ENCODE peak calls at places on chromosome 5, in four cellular contexts. R, K, W and G are unnamed samples. For H3K4me1, the result is how much of the 10 kb centered on the place peaks cover.

GRCh38 chr5:179414459-179415215 is 69.4 kb upstream of the ADAMTS2 start:
- DNase-seq in R (no peak), K (no peak), W (no peak), G (no peak)

GRCh38 chr5:136087961-136088871 is 44.4 kb upstream of the SMAD5 start:
- DNase-seq in R (peak), K (peak), W (no peak), G (no peak)

GRCh38 chr5:27830551-27830950 is 792.2 kb upstream of the CDH9 start:
- DNase-seq in R (no peak), K (no peak), W (no peak), G (no peak)

GRCh38 chr5:463301-463700 is 20.3 kb downstream of the EXOC3 start:
- DNase-seq in R (no peak), K (no peak), W (no peak), G (no peak)

GRCh38 chr5:87322381-87322780 is 54.7 kb downstream of the RASA1 start:
- DNase-seq in R (no peak), K (no peak), W (no peak), G (no peak)

GRCh38 chr5:153770066-153770465 is 268.6 kb downstream of the FAM114A2 start:
- DNase-seq in R (no peak), K (no peak), W (no peak), G (no peak)

GRCh38 chr5:145293716-145294115 is 541.4 kb downstream of the PRELID2 start:
- DNase-seq in R (no peak), K (no peak), W (no peak), G (no peak)

GRCh38 chr5:89043676-89044075 is 160.7 kb upstream of the MEF2C start:
- DNase-seq in R (no peak), K (no peak), W (no peak), G (no peak)

GRCh38 chr5:78627766-78628165 is 20.8 kb downstream of the LHFPL2 start:
- DNase-seq in R (no peak), K (no peak), W (no peak), G (no peak)

GRCh38 chr5:151692312-151692711 is 5.6 kb upstream of the SPARC start:
- DNase-seq in R (no peak), K (no peak), W (no peak), G (no peak)

GRCh38 chr5:37437716-37438115 is 58.6 kb downstream of the WDR70 start:
- DNase-seq in R (no peak), K (no peak), W (no peak), G (no peak)

GRCh38 chr5:96528262-96528661 is 95.2 kb upstream of the PCSK1 start:
- DNase-seq in R (no peak), K (no peak), W (no peak), G (peak)

GRCh38 chr5:109413463-109413862 is 3.7 kb upstream of the PJA2 start:
- DNase-seq in R (peak), K (no peak), W (no peak), G (no peak)

GRCh38 chr5:142201471-142201887 is 92.9 kb downstream of the NDFIP1 start:
- DNase-seq in R (no peak), K (no peak), W (no peak), G (no peak)

GRCh38 chr5:132840896-132841818 is 10.7 kb upstream of the SHROOM1 start:
- DNase-seq in R (no peak), K (peak), W (no peak), G (no peak)

GRCh38 chr5:58466939-58467338 is 7.1 kb upstream of the PLK2 start:
- DNase-seq in R (no peak), K (no peak), W (no peak), G (no peak)

GRCh38 chr5:135377751-135378680 is 21.0 kb downstream of the MACROH2A1 start:
- DNase-seq in R (no peak), K (no peak), W (no peak), G (no peak)

GRCh38 chr5:138037907-138038633 is 5.2 kb upstream of the FAM13B start:
- DNase-seq in R (no peak), K (no peak), W (no peak), G (no peak)

GRCh38 chr5:138038826-138039225 is 5.9 kb upstream of the FAM13B start:
- DNase-seq in R (no peak), K (no peak), W (no peak), G (no peak)

GRCh38 chr5:138033916-138034315 is 1.0 kb upstream of the FAM13B start:
- DNase-seq in R (no peak), K (no peak), W (no peak), G (no peak)

GRCh38 chr5:138035605-138036537 is 3.0 kb upstream of the FAM13B start:
- DNase-seq in R (peak), K (peak), W (peak), G (peak)

DNA sequence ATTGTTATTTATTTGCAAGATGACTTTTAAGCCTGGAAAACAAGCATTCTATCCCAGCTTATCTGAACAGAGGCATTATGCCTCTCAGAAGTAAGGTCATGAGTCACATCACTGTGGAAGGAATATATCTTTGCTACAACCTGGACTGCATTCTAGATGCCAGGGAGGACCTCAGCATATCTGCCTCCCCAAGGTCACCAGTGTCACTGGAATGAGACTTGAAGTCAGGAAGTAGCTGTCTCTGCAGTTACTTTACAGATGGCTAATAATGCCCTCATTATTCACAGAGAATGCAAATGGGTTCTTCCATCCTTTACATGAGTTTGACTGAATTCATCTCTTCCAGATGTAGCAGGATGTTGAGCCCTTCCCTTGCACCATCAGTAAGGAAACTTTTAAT is 4.4 kb upstream of the FAM13B start:
- DNase-seq in R (no peak), K (no peak), W (no peak), G (no peak)
- H3K4me1 ChIP-seq in R (under half), K (under half), W (under half), G (under half)

GRCh38 chr5:82389347-82389746 is 111.2 kb upstream of the RPS23 start:
- DNase-seq in R (no peak), K (no peak), W (no peak), G (no peak)

GRCh38 chr5:82388186-82388585 is 110.0 kb upstream of the RPS23 start:
- DNase-seq in R (no peak), K (no peak), W (no peak), G (no peak)

GRCh38 chr5:82386576-82386975 is 108.4 kb upstream of the RPS23 start:
- DNase-seq in R (no peak), K (no peak), W (no peak), G (no peak)

GRCh38 chr5:82387041-82387818 is 109.1 kb upstream of the RPS23 start:
- DNase-seq in R (peak), K (no peak), W (no peak), G (no peak)

GRCh38 chr5:82387819-82388166 is 109.6 kb upstream of the RPS23 start:
- DNase-seq in R (no peak), K (no peak), W (no peak), G (no peak)
- H3K27ac ChIP-seq in R (no peak), K (no peak), W (no peak), G (no peak)

GRCh38 chr5:171797563-171797962 is 11.9 kb downstream of the SMIM23 start:
- DNase-seq in R (no peak), K (no peak), W (no peak), G (no peak)
- H3K4me1 ChIP-seq in R (under half), K (under half), W (under half), G (under half)

DNA sequence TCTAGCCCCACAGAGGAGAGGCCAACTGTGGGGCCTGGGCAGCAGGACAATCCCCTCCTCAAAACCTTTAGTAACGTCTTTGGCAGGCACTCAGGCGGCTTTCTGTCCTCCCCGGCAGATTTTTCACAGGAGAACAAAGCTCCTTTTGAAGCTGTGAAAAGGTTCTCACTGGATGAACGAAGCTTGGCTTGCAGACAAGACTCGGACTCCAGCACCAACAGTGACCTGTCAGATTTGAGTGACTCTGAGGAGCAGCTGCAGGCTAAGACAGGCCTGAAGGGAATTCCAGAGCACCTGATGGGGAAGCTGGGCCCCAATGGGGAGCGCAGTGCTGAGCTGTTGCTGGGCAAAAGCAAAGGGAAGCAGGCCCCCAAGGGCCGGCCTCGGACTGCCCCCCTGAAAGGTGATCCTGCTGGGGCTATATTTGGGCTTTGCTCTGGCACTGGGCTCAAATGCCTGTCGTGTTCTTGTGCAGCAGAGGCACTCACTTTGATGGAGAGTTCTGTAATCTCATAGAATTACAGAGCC is 39.4 kb downstream of the KDM3B start:
- DNase-seq in R (no peak), K (no peak), W (no peak), G (no peak)
- H3K27ac ChIP-seq in R (no peak), K (peak), W (no peak), G (no peak)

GRCh38 chr5:122919969-122920368 is 74.6 kb downstream of the SNX24 start:
- DNase-seq in R (no peak), K (no peak), W (no peak), G (no peak)

GRCh38 chr5:122929001-122929400 is 83.6 kb downstream of the SNX24 start:
- DNase-seq in R (no peak), K (no peak), W (no peak), G (no peak)

GRCh38 chr5:122924719-122925395 is 79.4 kb downstream of the SNX24 start:
- DNase-seq in R (no peak), K (no peak), W (no peak), G (no peak)

GRCh38 chr5:122921826-122922225 is 76.4 kb downstream of the SNX24 start:
- DNase-seq in R (no peak), K (no peak), W (no peak), G (no peak)

DNA sequence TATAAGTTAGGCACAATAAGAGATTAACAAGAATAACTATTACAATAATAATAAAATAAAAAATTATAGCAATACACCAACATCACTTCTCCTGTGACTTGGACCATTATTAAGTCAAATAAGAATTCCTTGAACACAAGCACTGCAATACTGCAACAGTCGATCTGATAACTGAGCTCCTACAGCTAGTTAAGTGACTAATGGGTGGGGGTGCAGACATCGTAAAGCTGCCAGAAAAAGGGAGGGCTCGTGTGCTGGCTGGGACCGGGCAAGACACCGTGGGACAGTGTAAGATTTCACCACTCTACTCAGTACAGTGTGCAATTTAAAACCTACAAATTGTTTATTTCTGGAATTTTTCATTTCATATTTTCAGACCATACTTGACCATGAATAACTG is 78.8 kb downstream of the SNX24 start:
- DNase-seq in R (no peak), K (no peak), W (no peak), G (no peak)
- H3K4me1 ChIP-seq in R (under half), K (under half), W (under half), G (under half)

DNA sequence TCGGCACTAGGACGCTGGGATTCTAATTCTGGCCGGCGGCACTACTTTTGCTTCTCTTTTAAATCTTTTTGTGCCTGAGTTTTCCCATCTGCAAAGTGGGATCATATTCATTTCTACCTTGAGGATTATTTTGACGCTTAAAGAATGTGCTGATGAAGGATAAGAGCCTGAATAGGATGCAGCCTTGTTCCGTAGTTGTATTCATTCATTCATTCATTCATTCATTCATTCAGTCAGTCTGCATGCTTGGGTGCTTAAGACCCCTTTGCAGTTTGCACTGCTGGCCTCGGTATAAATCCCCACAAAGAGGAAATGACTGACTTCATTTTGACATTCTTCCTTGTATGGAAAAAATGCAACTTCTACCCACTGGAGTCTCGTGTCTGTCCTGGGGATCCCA is 62.4 kb downstream of the PPARGC1B start:
- DNase-seq in R (no peak), K (no peak), W (no peak), G (no peak)
- H3K27ac ChIP-seq in R (no peak), K (peak), W (no peak), G (no peak)